ENCODE peak calls at places on chromosomes 3 and 15, in seven cellular contexts. A is globus pallidus; H is NCI-H2171 treated with DMSO at 0.1 percent for 48 hours; J is HS-5; Z is kidney tubule cell; Q is stimulated activated CD4-positive, alpha-beta T cell treated with anti-CD3 and anti-CD28 coated beads, Interleukin-12 subunit alpha, Interleukin-12 subunit beta, amount 100 ng/mL, for 4 hours; R is stimulated activated CD8-positive, alpha-beta memory T cell treated with anti-CD3 and anti-CD28 coated beads, Interleukin-12 subunit alpha, Interleukin-12 subunit beta, amount 100 ng/mL, for 4 hours. C is an unnamed sample.

GRCh38 chr3:152742368-152743347 is 92.3 kb upstream of the P2RY1 start:
- DNase-seq in A (no peak), H (no peak), J (no peak), Z (no peak), Q (no peak), R (no peak), C (no peak)

GRCh38 chr15:64009798-64010241 is 36.5 kb downstream of the DAPK2 start:
- DNase-seq in A (no peak), H (no peak), J (no peak), Z (peak), Q (no peak), R (peak), C (peak)

GRCh38 chr15:80455668-80456442 is 51.7 kb downstream of the ARNT2 start:
- DNase-seq in A (peak), H (peak), J (peak), Z (peak), Q (peak), R (peak), C (peak)

GRCh38 chr15:94306700-94307650 is 75.6 kb downstream of the MCTP2 start:
- DNase-seq in A (no peak), H (no peak), J (no peak), Z (peak), Q (no peak), R (no peak), C (no peak)

GRCh38 chr3:114650808-114651207 is 357.0 kb downstream of the TIGIT start:
- DNase-seq in A (no peak), H (peak), J (peak), Z (peak), Q (no peak), R (no peak), C (no peak)

GRCh38 chr15:90557651-90558084 is 27.9 kb downstream of the CRTC3 start:
- DNase-seq in A (peak), H (no peak), J (no peak), Z (peak), Q (no peak), R (no peak), C (no peak)

GRCh38 chr3:52845157-52845556 is 10.3 kb upstream of the MUSTN1 start:
- DNase-seq in A (peak), H (no peak), J (no peak), Z (no peak), Q (no peak), R (no peak), C (no peak)

GRCh38 chr3:192906940-192907339 is 10.7 kb downstream of the MB21D2 start:
- DNase-seq in A (no peak), H (no peak), J (no peak), Z (no peak), Q (no peak), R (no peak), C (no peak)

GRCh38 chr15:46525984-46526725 is 891.3 kb downstream of the SQOR start:
- DNase-seq in A (no peak), H (peak), J (no peak), Z (no peak), Q (no peak), R (no peak), C (no peak)

GRCh38 chr3:195865752-195866151 is 42.6 kb downstream of the TNK2 start:
- DNase-seq in A (no peak), H (no peak), J (no peak), Z (no peak), Q (no peak), R (no peak), C (no peak)

GRCh38 chr15:76991741-76992645 is 2.9 kb upstream of the PSTPIP1 start:
- DNase-seq in A (no peak), H (no peak), J (no peak), Z (no peak), Q (no peak), R (no peak), C (no peak)

GRCh38 chr3:140341817-140342403 is 336.0 kb upstream of the TRIM42 start:
- DNase-seq in A (no peak), H (peak), J (no peak), Z (no peak), Q (no peak), R (no peak), C (no peak)

GRCh38 chr3:70049761-70050160 is 50.2 kb downstream of the SAMMSON start:
- DNase-seq in A (no peak), H (no peak), J (peak), Z (peak), Q (no peak), R (no peak), C (no peak)

GRCh38 chr3:193310914-193311723 is 67.4 kb downstream of the ATP13A5 start:
- DNase-seq in A (no peak), H (no peak), J (no peak), Z (no peak), Q (no peak), R (no peak), C (no peak)

GRCh38 chr3:126473292-126474168 is 2.2 kb downstream of the ZXDC start:
- DNase-seq in A (no peak), H (no peak), J (no peak), Z (peak), Q (no peak), R (no peak), C (no peak)

C was measured in memory B cell.